ENCODE peak calls at places on chromosomes 1 and 21, in ten cellular contexts. J is BJ, C is SK-MEL-5, I is fibroblast of pulmonary artery, F is K562, V is nucleus accumbens, N is osteocyte, Z is NCI-H146, X is sciatic nerve, M is T-helper 9 cell. T is an unnamed sample.

GRCh38 chr1:15788624-15789301 is 18.7 kb downstream of the UQCRHL start:
- DNase-seq in J (no peak), C (no peak), I (peak), F (no peak), V (peak), N (no peak), Z (no peak), X (no peak), M (no peak), T (no peak)

GRCh38 chr1:214440219-214440965 is 111.0 kb downstream of the PTPN14 start:
- DNase-seq in J (no peak), C (peak), I (no peak), F (no peak), V (no peak), N (no peak), Z (no peak), X (no peak), M (no peak), T (no peak)

GRCh38 chr1:47705517-47706130 is 267.8 kb downstream of the FOXD2 start:
- DNase-seq in J (no peak), C (no peak), I (no peak), F (no peak), V (peak), N (no peak), Z (peak), X (peak), M (no peak), T (no peak)

GRCh38 chr1:54256756-54257155 is 56.8 kb downstream of the MRPL37 start:
- DNase-seq in J (no peak), C (no peak), I (no peak), F (no peak), V (no peak), N (no peak), Z (peak), X (no peak), M (no peak), T (no peak)

GRCh38 chr1:221704291-221704690 is 37.6 kb downstream of the DUSP10 start:
- DNase-seq in J (no peak), C (no peak), I (peak), F (no peak), V (no peak), N (no peak), Z (no peak), X (no peak), M (no peak), T (no peak)

GRCh38 chr21:17798796-17799195 is 20.4 kb downstream of the C21orf91 start:
- DNase-seq in J (no peak), C (no peak), I (no peak), F (no peak), V (no peak), N (no peak), Z (no peak), X (no peak), M (no peak), T (no peak)

GRCh38 chr1:209406111-209406654 is 177.3 kb upstream of the CAMK1G start:
- DNase-seq in J (no peak), C (no peak), I (no peak), F (no peak), V (no peak), N (no peak), Z (no peak), X (no peak), M (no peak), T (no peak)

GRCh38 chr1:41976671-41977070 is 57.9 kb upstream of the HIVEP3 start:
- DNase-seq in J (no peak), C (no peak), I (no peak), F (no peak), V (no peak), N (peak), Z (no peak), X (no peak), M (no peak), T (no peak)

GRCh38 chr1:18005238-18005637 is 102.4 kb upstream of the IGSF21 start:
- DNase-seq in J (no peak), C (no peak), I (no peak), F (no peak), V (no peak), N (no peak), Z (no peak), X (no peak), M (no peak), T (no peak)